ENCODE peak calls at places on chromosomes 3 and 15, in six cellular contexts. Z, J, T, A, U and E are unnamed samples. For H3K4me1, the result is how much of the 10 kb centered on the place peaks cover.

GRCh38 chr15:100093211-100094126 is 248.3 kb downstream of the ADAMTS17 start:
- DNase-seq in Z (peak), J (peak), T (no peak), A (no peak), U (peak), E (no peak)

GRCh38 chr3:44099566-44100297 is 142.0 kb upstream of the TOPAZ1 start:
- DNase-seq in Z (no peak), J (no peak), T (no peak), A (no peak), U (no peak), E (no peak)

GRCh38 chr15:65086680-65087111 is 10.2 kb downstream of the KBTBD13 start:
- DNase-seq in Z (no peak), J (no peak), T (no peak), A (no peak), U (no peak), E (no peak)

GRCh38 chr15:71677766-71678165 is 132.6 kb upstream of the NR2E3 start:
- DNase-seq in Z (no peak), J (no peak), T (no peak), A (no peak), U (no peak), E (no peak)

GRCh38 chr15:40766906-40767837 is 2.6 kb upstream of the C15orf62 start:
- DNase-seq in Z (peak), J (peak), T (peak), A (no peak), U (no peak), E (no peak)

GRCh38 chr15:89813381-89814111 is 1.1 kb downstream of the ANPEP start:
- DNase-seq in Z (no peak), J (no peak), T (no peak), A (no peak), U (no peak), E (no peak)

GRCh38 chr3:123311201-123311600 is 109.5 kb downstream of the SEC22A start:
- DNase-seq in Z (no peak), J (no peak), T (no peak), A (no peak), U (no peak), E (no peak)

GRCh38 chr15:67941643-67942315 is 101.9 kb upstream of the RNU6-1 start:
- DNase-seq in Z (peak), J (no peak), T (no peak), A (no peak), U (no peak), E (no peak)

GRCh38 chr15:27260523-27260922 is 289.5 kb downstream of the GABRG3 start:
- DNase-seq in Z (no peak), J (no peak), T (no peak), A (no peak), U (no peak), E (no peak)

GRCh38 chr3:46847744-46848143 is 15.5 kb downstream of the MYL3 start:
- DNase-seq in Z (no peak), J (no peak), T (peak), A (no peak), U (no peak), E (no peak)

GRCh38 chr15:55824857-55825613 is 82.1 kb upstream of the PRTG start:
- DNase-seq in Z (no peak), J (no peak), T (no peak), A (no peak), U (no peak), E (no peak)

GRCh38 chr3:142987707-142988106 is 13.7 kb upstream of the U2SURP start:
- DNase-seq in Z (peak), J (peak), T (no peak), A (no peak), U (no peak), E (no peak)

GRCh38 chr3:2657408-2657807 is 452.8 kb downstream of the IL5RA start:
- DNase-seq in Z (peak), J (peak), T (no peak), A (no peak), U (no peak), E (no peak)

GRCh38 chr3:123383101-123384053 is 65.5 kb downstream of the ADCY5 start:
- DNase-seq in Z (peak), J (no peak), T (peak), A (peak), U (peak), E (peak)

GRCh38 chr15:101657968-101658784 is 6.0 kb upstream of the TM2D3 start:
- DNase-seq in Z (no peak), J (no peak), T (no peak), A (no peak), U (no peak), E (no peak)

GRCh38 chr15:42595641-42596240 is 20.3 kb downstream of the STARD9 start:
- DNase-seq in Z (peak), J (no peak), T (no peak), A (no peak), U (no peak), E (no peak)

GRCh38 chr3:157753753-157754152 is 250.5 kb upstream of the VEPH1 start:
- DNase-seq in Z (no peak), J (no peak), T (no peak), A (no peak), U (no peak), E (no peak)

GRCh38 chr15:56821721-56822425 is 88.6 kb upstream of the ZNF280D start:
- DNase-seq in Z (peak), J (peak), T (peak), A (peak), U (peak), E (peak)

GRCh38 chr3:62954579-62954978 is 79.4 kb upstream of the CADPS start:
- DNase-seq in Z (no peak), J (no peak), T (no peak), A (no peak), U (no peak), E (no peak)

GRCh38 chr15:57283774-57284508 is 92.4 kb upstream of the CGNL1 start:
- DNase-seq in Z (peak), J (peak), T (no peak), A (no peak), U (no peak), E (no peak)

GRCh38 chr3:72889310-72890165 is 1.7 kb downstream of the GXYLT2 start:
- DNase-seq in Z (no peak), J (peak), T (no peak), A (no peak), U (no peak), E (no peak)

GRCh38 chr3:126344380-126345041 is 12.7 kb downstream of the KLF15 start:
- DNase-seq in Z (no peak), J (no peak), T (peak), A (peak), U (no peak), E (no peak)

GRCh38 chr15:85603703-85604102 is 191.0 kb downstream of the KLHL25 start:
- DNase-seq in Z (no peak), J (no peak), T (no peak), A (no peak), U (no peak), E (no peak)

GRCh38 chr3:48135773-48136495 is 52.3 kb downstream of the CDC25A start:
- DNase-seq in Z (peak), J (no peak), T (no peak), A (no peak), U (no peak), E (no peak)

GRCh38 chr3:197507081-197507480 is 48.7 kb downstream of the BDH1 start:
- DNase-seq in Z (no peak), J (no peak), T (no peak), A (no peak), U (no peak), E (no peak)

GRCh38 chr3:46898321-46899150 is 21.0 kb downstream of the PTH1R start:
- DNase-seq in Z (no peak), J (no peak), T (no peak), A (peak), U (no peak), E (no peak)

GRCh38 chr3:16978234-16978920 is 93.6 kb downstream of the PLCL2 start:
- DNase-seq in Z (peak), J (no peak), T (no peak), A (no peak), U (no peak), E (no peak)

GRCh38 chr3:196634224-196634623 is 5.3 kb upstream of the NRROS start:
- DNase-seq in Z (no peak), J (no peak), T (no peak), A (no peak), U (peak), E (no peak)

GRCh38 chr3:134477938-134478337 is 7.8 kb downstream of the ANAPC13 start:
- DNase-seq in Z (no peak), J (no peak), T (no peak), A (no peak), U (no peak), E (no peak)

GRCh38 chr3:112671930-112672715 is 31.2 kb upstream of the CCDC80 start:
- DNase-seq in Z (peak), J (peak), T (no peak), A (no peak), U (peak), E (no peak)

GRCh38 chr15:48392356-48392755 is 61.1 kb downstream of the DUT start:
- DNase-seq in Z (no peak), J (no peak), T (no peak), A (no peak), U (no peak), E (no peak)

GRCh38 chr3:23992051-23992628 is 47.1 kb downstream of the NR1D2 start:
- DNase-seq in Z (peak), J (peak), T (no peak), A (no peak), U (no peak), E (no peak)

GRCh38 chr3:114939920-114940319 is 207.2 kb downstream of the ZBTB20 start:
- DNase-seq in Z (no peak), J (no peak), T (no peak), A (no peak), U (no peak), E (no peak)

GRCh38 chr3:120428904-120429303 is 21.9 kb downstream of the FSTL1 start:
- DNase-seq in Z (no peak), J (no peak), T (no peak), A (no peak), U (no peak), E (no peak)

GRCh38 chr3:129665024-129665768 is 58.7 kb upstream of the PLXND1 start:
- DNase-seq in Z (peak), J (peak), T (no peak), A (no peak), U (peak), E (no peak)

GRCh38 chr3:117892431-117892841 is 1142.2 kb downstream of the IGSF11 start:
- DNase-seq in Z (peak), J (peak), T (no peak), A (no peak), U (no peak), E (no peak)

GRCh38 chr3:138974467-138974866 is 27.4 kb downstream of the FOXL2NB start:
- DNase-seq in Z (peak), J (no peak), T (no peak), A (no peak), U (no peak), E (no peak)

GRCh38 chr3:44554626-44555592 is at the start of gene ZKSCAN7:
- DNase-seq in Z (peak), J (peak), T (peak), A (peak), U (no peak), E (peak)

GRCh38 chr15:74460903-74461846 is at the start of gene UBL7:
- DNase-seq in Z (peak), J (peak), T (peak), A (peak), U (peak), E (peak)
- H3K18ac ChIP-seq in Z (peak), J (peak), T (peak), A (peak), U (peak), E (peak)

GRCh38 chr3:50160561-50160983 is 5.4 kb downstream of the SEMA3F start:
- DNase-seq in Z (no peak), J (no peak), T (no peak), A (no peak), U (no peak), E (no peak)
- H3K4me1 ChIP-seq in Z (under half), J (half or more), T (under half), A (under half), U (under half), E (under half)

GRCh38 chr15:58393196-58393790 is 38.5 kb upstream of the LIPC start:
- DNase-seq in Z (peak), J (peak), T (no peak), A (no peak), U (no peak), E (no peak)
- H2AFZ ChIP-seq in Z (no peak), J (no peak), T (no peak), A (no peak), U (no peak), E (peak)

GRCh38 chr3:87867001-87867400 is 191.8 kb downstream of the CGGBP1 start:
- DNase-seq in Z (no peak), J (peak), T (no peak), A (no peak), U (no peak), E (no peak)
- H3K18ac ChIP-seq in Z (no peak), J (no peak), T (no peak), A (no peak), U (no peak), E (no peak)

GRCh38 chr3:167732313-167733065 is 2.2 kb downstream of the PDCD10 start:
- DNase-seq in Z (peak), J (no peak), T (no peak), A (no peak), U (no peak), E (no peak)
- H3K4me1 ChIP-seq in Z (under half), J (under half), T (under half), A (under half), U (under half), E (under half)

DNA sequence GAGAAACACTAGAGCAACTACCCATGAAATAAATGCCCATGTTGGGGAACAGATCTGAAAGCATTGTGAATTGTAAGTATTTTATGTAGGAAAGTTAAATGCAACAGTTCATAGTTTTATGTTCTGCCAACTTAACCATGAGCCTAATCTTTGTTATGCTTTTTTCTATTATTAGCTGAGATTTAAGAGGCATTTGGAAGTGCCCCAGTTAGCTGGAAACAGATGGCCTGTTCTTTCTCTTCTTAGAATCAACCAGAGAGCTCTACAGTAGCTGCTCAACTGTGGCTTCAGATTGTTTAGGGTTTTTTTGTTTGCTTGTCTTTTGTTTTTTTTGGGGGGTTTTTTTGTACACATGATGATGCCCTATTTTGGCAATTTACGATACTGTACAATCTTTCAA is 284.4 kb downstream of the KCNH8 start:
- DNase-seq in Z (no peak), J (no peak), T (no peak), A (no peak), U (no peak), E (no peak)
- H2AFZ ChIP-seq in Z (no peak), J (no peak), T (no peak), A (no peak), U (no peak), E (no peak)